ENCODE peak calls at places on chromosomes 4 and X, in eight cellular contexts. H is adrenal gland, L is GM12878, K is IMR-90, J is testis, G is A549, F is ovary, D is H1. Z is an unnamed sample.

GRCh38 chr4:124037236-124037635 is 640.6 kb downstream of the SPRY1 start:
- DNase-seq in G (no peak), D (no peak), L (no peak), K (no peak), F (no peak), H (no peak), J (no peak), Z (no peak)

GRCh38 chrX:23668335-23668734 is 1.0 kb downstream of the PRDX4 start:
- DNase-seq in H (no peak), G (no peak), F (no peak), J (no peak), L (peak), D (no peak), K (no peak), Z (no peak)

GRCh38 chr4:48340276-48340904 is 939 bp upstream of the SLAIN2 start:
- DNase-seq in F (no peak), H (peak), G (no peak), L (no peak), J (no peak), K (peak), D (no peak), Z (no peak)

GRCh38 chr4:169971456-169972015 is 54.7 kb downstream of the MFAP3L start:
- DNase-seq in J (no peak), F (no peak), K (no peak), D (no peak), L (no peak), G (no peak), H (no peak), Z (no peak)

GRCh38 chrX:50903387-50904027 is 7.0 kb upstream of the BMP15 start:
- DNase-seq in D (peak), H (peak), L (no peak), K (peak), F (no peak), G (peak), J (peak), Z (no peak)

GRCh38 chr4:146437778-146438177 is 84.0 kb downstream of the SLC10A7 start:
- DNase-seq in G (no peak), J (no peak), K (no peak), L (no peak), F (no peak), H (no peak), D (no peak), Z (no peak)

GRCh38 chrX:70494441-70494840 is 49.8 kb downstream of the DLG3 start:
- DNase-seq in L (no peak), G (no peak), F (no peak), D (no peak), K (peak), J (no peak), H (no peak), Z (no peak)

GRCh38 chrX:152642931-152643525 is 5.3 kb downstream of the GABRQ start:
- DNase-seq in L (no peak), J (no peak), G (no peak), F (no peak), H (no peak), K (no peak), D (no peak), Z (no peak)

GRCh38 chrX:41634284-41634683 is 54.5 kb upstream of the GPR34 start:
- DNase-seq in D (no peak), H (peak), G (no peak), F (no peak), L (no peak), K (peak), J (no peak), Z (no peak)

GRCh38 chrX:138034136-138034535 is 468.2 kb downstream of the ZIC3 start:
- DNase-seq in D (no peak), K (no peak), H (no peak), J (no peak), L (no peak), F (no peak), G (peak), Z (no peak)

GRCh38 chrX:153886915-153887314 is 942 bp upstream of the L1CAM start:
- DNase-seq in J (no peak), D (no peak), L (no peak), G (no peak), K (no peak), F (no peak), H (no peak), Z (no peak)

GRCh38 chr4:675980-676870 is 1.9 kb downstream of the MYL5 start:
- DNase-seq in F (no peak), D (no peak), H (no peak), L (no peak), J (no peak), K (no peak), G (no peak), Z (no peak)

GRCh38 chr4:674172-675035 is at the start of the genes ATP5ME and MYL5:
- DNase-seq in K (peak), L (peak), D (peak), J (peak), F (peak), G (peak), H (peak), Z (peak)

GRCh38 chr4:673349-674091 is 556 bp downstream of the ATP5ME start:
- DNase-seq in J (peak), G (no peak), F (no peak), L (no peak), H (peak), D (no peak), K (no peak), Z (no peak)

GRCh38 chr4:676871-677235 is 2.5 kb downstream of the MYL5 start:
- DNase-seq in F (no peak), J (no peak), L (no peak), H (no peak), K (no peak), D (no peak), G (no peak), Z (no peak)

DNA sequence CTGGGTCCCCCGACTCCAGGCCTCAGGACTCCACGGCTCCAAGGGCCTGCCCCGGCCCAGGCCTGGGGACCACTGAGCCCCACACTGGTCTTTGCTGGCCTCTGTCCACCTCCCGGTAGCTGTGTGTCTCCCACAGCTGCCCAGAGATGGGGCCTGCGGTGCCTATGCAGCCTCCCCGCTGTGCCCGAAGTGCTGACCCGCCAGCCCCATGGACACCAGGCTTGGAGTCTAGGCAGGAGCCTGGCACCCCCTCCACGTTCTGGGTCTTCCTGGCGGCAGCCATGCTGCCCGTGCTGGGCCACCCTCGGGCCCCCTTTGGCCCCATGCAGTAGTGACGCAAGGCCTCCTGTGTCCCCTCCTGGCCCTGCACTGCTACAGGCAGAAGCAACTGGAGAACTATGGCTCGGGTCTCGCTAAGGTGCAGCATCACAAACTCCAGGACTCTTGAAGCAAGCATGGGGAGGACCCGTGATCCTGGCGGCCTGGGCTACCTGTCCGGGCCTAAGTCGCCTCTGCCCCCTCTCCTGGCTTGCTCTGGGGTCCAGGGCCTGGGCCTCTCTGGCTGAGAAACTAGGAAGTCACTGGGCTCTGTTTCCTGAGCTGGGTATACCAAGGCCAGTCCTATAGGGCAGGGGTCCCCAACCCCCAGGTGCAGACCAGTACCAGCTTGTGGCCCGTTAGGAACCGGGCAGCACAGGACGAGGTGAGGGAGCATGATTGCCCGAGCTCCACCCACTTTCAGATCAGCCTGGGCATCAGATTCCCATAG is 878 bp downstream of the MYL5 start:
- DNase-seq in H (peak), J (no peak), L (no peak), K (no peak), G (no peak), F (peak), D (no peak), Z (no peak)
- TF ChIP-seq POLR2A in H (no peak), J (no peak), L (no peak), K (no peak), G (no peak), F (no peak), D (no peak), Z (no peak)

GRCh38 chr4:46387956-46388355 is 2.0 kb downstream of the GABRA2 start:
- DNase-seq in F (no peak), J (no peak), L (no peak), D (no peak), G (no peak), H (no peak), K (no peak), Z (no peak)
- TF ChIP-seq CTCF in F (no peak), J (no peak), L (no peak), D (no peak), G (no peak), H (no peak), K (no peak), Z (no peak)

GRCh38 chrX:132219343-132219768 is at the start of gene RAP2C:
- DNase-seq in H (peak), J (peak), L (no peak), D (peak), K (peak), G (peak), F (peak), Z (peak)

GRCh38 chrX:132218100-132218807 is 993 bp downstream of the RAP2C start:
- DNase-seq in J (peak), D (peak), L (peak), F (peak), H (peak), K (peak), G (peak), Z (peak)

GRCh38 chrX:132216806-132217202 is 2.4 kb downstream of the RAP2C start:
- DNase-seq in D (no peak), H (no peak), G (peak), F (no peak), L (no peak), K (peak), J (no peak), Z (no peak)

GRCh38 chrX:132216283-132216682 is 3.0 kb downstream of the RAP2C start:
- DNase-seq in D (no peak), K (no peak), G (no peak), L (no peak), J (no peak), H (no peak), F (no peak), Z (no peak)

DNA sequence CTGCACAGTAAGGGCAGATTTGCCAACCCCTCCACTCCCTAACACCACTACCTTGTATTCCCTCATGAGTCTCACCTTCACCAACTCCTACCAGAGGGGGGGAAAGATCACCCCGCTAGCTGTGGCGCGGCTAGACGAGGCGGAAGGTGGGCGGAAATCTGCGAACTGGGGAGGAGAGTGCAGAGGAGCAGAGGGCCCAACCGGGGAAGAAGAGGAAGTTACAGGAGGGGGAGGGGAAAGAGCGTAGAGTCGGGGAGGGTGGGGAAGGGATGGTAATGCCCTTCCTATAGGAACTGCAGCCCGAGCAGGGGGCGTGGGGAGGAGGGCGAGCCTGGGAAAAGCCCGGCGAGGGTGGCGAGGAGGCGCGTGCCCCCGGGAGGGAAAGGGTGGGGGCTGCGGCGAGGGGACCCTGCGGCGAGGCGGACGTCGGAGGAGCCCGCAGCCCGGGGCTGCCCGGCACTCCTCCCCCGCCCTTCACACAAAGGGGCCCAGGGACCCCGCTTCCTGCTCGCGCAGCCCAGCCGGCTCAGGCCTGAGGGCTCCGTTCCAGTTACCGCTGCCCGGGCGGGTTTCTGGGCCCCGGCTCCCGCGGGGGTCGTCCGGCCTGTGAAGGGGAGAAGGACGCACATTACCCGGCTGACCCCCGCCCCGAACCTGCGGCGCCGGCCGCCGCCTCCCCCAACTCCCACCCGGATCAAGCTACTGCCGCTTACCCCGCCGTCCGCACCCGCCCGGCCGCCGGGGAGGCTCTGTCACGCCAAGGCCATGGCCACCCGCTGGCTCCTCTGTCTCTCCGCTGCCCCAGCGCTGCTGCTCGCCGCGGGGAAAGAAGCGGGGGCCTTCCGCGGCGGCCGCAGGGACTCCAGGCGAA is 1.8 kb downstream of the RAP2C start:
- DNase-seq in L (peak), J (peak), G (peak), F (peak), H (peak), D (peak), K (peak), Z (peak)
- TF ChIP-seq POLR2A in L (peak), J (no peak), G (peak), F (no peak), H (peak), D (peak), K (no peak), Z (no peak)

GRCh38 chr4:73021634-73022033 is 47.9 kb downstream of the COX18 start:
- DNase-seq in G (peak), F (no peak), H (no peak), J (no peak), D (no peak), L (no peak), K (peak), Z (no peak)
- TF ChIP-seq CTCF in G (peak), F (no peak), H (no peak), J (no peak), D (peak), L (peak), K (peak), Z (no peak)

GRCh38 chr4:122156819-122157218 is 4.7 kb downstream of the BLTP1 start:
- DNase-seq in K (peak), L (no peak), H (no peak), D (no peak), J (no peak), G (no peak), F (no peak), Z (no peak)

GRCh38 chr4:122150896-122151295 is 1.2 kb upstream of the BLTP1 start:
- DNase-seq in D (no peak), L (no peak), K (no peak), H (no peak), G (no peak), F (no peak), J (no peak), Z (no peak)

GRCh38 chr4:122152699-122153328 is 683 bp downstream of the BLTP1 start:
- DNase-seq in J (peak), K (peak), L (no peak), D (no peak), F (peak), H (peak), G (peak), Z (peak)

GRCh38 chr4:122146652-122147051 is 5.5 kb upstream of the BLTP1 start:
- DNase-seq in J (no peak), L (no peak), K (no peak), G (no peak), D (no peak), F (no peak), H (no peak), Z (no peak)

GRCh38 chr4:122151982-122152698 is at the start of gene BLTP1:
- DNase-seq in L (peak), J (peak), G (peak), K (peak), H (peak), F (peak), D (peak), Z (peak)
- TF ChIP-seq POLR2A in L (peak), J (peak), G (peak), K (no peak), H (peak), F (peak), D (peak), Z (peak)

DNA sequence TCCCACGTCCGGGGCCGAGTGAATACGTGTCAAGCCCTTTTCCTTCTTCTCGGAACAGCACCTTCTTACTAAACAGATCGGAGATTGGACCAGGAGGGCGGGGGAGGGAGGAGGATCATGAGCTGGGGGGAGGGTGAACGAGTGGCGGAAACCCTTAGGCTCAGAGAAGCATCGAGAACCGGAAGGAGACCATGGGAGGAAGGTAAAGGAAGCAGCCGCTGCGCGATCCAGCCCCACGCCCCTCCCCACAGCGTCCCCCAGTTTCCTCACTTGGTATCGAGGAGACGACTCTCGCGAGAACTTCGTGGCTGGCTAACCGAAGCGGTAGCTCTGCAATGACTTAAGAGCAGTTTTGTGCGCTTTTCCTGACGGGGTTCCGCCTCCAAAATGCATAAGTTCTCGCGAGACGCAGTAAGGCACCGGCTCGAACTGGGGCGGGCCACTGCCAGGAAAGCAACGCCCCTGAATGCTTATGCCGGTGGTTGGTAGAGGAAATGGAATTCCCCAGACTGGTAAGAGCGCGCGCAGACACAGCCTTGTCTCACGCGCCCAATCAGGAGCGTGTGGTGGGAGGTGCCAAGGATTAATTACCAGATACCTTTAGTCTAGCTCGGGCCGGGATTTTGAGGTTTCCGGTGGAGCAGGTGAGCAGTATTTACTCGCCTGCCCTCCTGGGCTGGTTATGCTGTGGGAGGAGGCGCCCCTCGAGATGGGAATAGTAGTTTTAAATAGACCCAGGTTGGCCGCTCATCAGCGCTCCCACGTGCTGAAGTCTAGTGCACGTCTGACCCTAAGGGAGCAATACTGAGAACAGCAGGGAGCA is 534 bp upstream of the UBE2D3 start:
- DNase-seq in K (peak), L (peak), F (peak), J (peak), G (peak), D (peak), H (peak), Z (peak)
- TF ChIP-seq CTCF in K (no peak), L (no peak), F (peak), J (no peak), G (no peak), D (no peak), H (no peak), Z (no peak)

GRCh38 chrX:150899191-150899757 is 806 bp upstream of the CD99L2 start:
- DNase-seq in H (peak), G (peak), D (no peak), L (no peak), K (peak), J (peak), F (peak), Z (peak)

GRCh38 chrX:150902434-150903109 is 4.1 kb upstream of the CD99L2 start:
- DNase-seq in H (no peak), J (no peak), K (no peak), F (no peak), D (peak), G (no peak), L (no peak), Z (no peak)

GRCh38 chrX:150897371-150898319 is 823 bp downstream of the CD99L2 start:
- DNase-seq in J (peak), G (peak), H (peak), L (no peak), F (peak), D (peak), K (no peak), Z (no peak)

GRCh38 chrX:150896632-150897031 is 1.8 kb downstream of the CD99L2 start:
- DNase-seq in L (no peak), H (no peak), J (no peak), D (no peak), K (no peak), F (no peak), G (no peak), Z (no peak)

GRCh38 chrX:150898343-150899190 is at the start of gene CD99L2:
- DNase-seq in L (no peak), G (peak), D (peak), K (peak), F (peak), H (peak), J (peak), Z (peak)
- TF ChIP-seq POLR2A in L (peak), G (peak), D (peak), K (peak), F (no peak), H (peak), J (no peak), Z (peak)

GRCh38 chrX:117511379-117511778 is 605.2 kb downstream of the KLHL13 start:
- DNase-seq in G (no peak), J (no peak), H (no peak), K (no peak), D (no peak), F (no peak), L (no peak), Z (no peak)

GRCh38 chrX:117508021-117508420 is 608.6 kb downstream of the KLHL13 start:
- DNase-seq in L (no peak), F (no peak), G (no peak), D (no peak), J (no peak), H (no peak), K (no peak), Z (no peak)

GRCh38 chrX:117510453-117510852 is 606.2 kb downstream of the KLHL13 start:
- DNase-seq in K (no peak), J (peak), H (no peak), D (no peak), F (no peak), L (no peak), G (peak), Z (no peak)
- TF ChIP-seq CTCF in K (no peak), J (no peak), H (no peak), D (peak), F (no peak), L (no peak), G (no peak), Z (no peak)

GRCh38 chr4:139266583-139267257 is 13.3 kb downstream of the MGARP start:
- DNase-seq in D (no peak), J (peak), K (peak), G (peak), H (peak), L (peak), F (peak), Z (peak)
- TF ChIP-seq POLR2A in D (no peak), J (no peak), K (no peak), G (no peak), H (peak), L (no peak), F (no peak), Z (no peak)

Z was measured in uterus.